ENCODE peak calls at places on chromosomes 6 and 20, in five cellular contexts. Y is brain microvascular endothelial cell, D is mesothelial cell of epicardium, P is astrocyte of the spinal cord, T is esophagus muscularis mucosa. Z is an unnamed sample.
A peak's percentile ranks its signal among the peaks of the same experiment; 100 is the strongest.

GRCh38 chr6:118372413-118372812 is 175.7 kb upstream of the PLN start:
- DNase-seq in P (peak; percentile 25), Y (peak; percentile 62), T (no peak), D (no peak), Z (no peak)

GRCh38 chr6:81242634-81243033 is 509.8 kb downstream of the TENT5A start:
- DNase-seq in D (no peak), P (peak; percentile 45), T (no peak), Y (no peak), Z (no peak)

GRCh38 chr6:91476000-91476399 is 889.1 kb upstream of the MAP3K7 start:
- DNase-seq in D (no peak), P (peak; percentile 69), Y (peak; percentile 75), T (no peak), Z (no peak)

GRCh38 chr6:84003140-84003539 is 30.4 kb upstream of the MRAP2 start:
- DNase-seq in D (no peak), Y (no peak), T (no peak), P (no peak), Z (no peak)

GRCh38 chr20:49356676-49357075 is 78.8 kb upstream of the ZNFX1 start:
- DNase-seq in Y (no peak), D (no peak), T (no peak), P (no peak), Z (no peak)

GRCh38 chr20:9359561-9360308 is 154.7 kb upstream of the LAMP5 start:
- DNase-seq in D (no peak), Y (peak; percentile 64), P (peak; percentile 79), T (no peak), Z (no peak)

GRCh38 chr6:38194282-38194572 is 374.7 kb downstream of the ZFAND3 start:
- DNase-seq in Y (no peak), P (no peak), T (no peak), D (no peak), Z (no peak)

GRCh38 chr20:58832442-58832841 is 18.3 kb downstream of the GNAS-AS1 start:
- DNase-seq in P (no peak), D (no peak), Y (no peak), T (no peak), Z (no peak)

GRCh38 chr20:11267131-11267761 is 593.4 kb upstream of the JAG1 start:
- DNase-seq in Y (peak; percentile 95), D (no peak), P (peak; percentile 97), T (no peak), Z (no peak)

GRCh38 chr20:47377122-47377722 is 20.7 kb upstream of the ZMYND8 start:
- DNase-seq in D (no peak), Y (no peak), T (no peak), P (no peak), Z (no peak)

GRCh38 chr20:51562334-51563140 is 20.0 kb upstream of the NFATC2 start:
- DNase-seq in D (peak; percentile 63), Y (peak; percentile 93), T (peak; percentile 95), P (peak; percentile 97), Z (no peak)

GRCh38 chr6:163285689-163286088 is 128.8 kb upstream of the QKI start:
- DNase-seq in P (no peak), T (no peak), Y (no peak), D (no peak), Z (no peak)

GRCh38 chr6:150252714-150253444 is 110.0 kb downstream of the PPP1R14C start:
- DNase-seq in Y (no peak), P (no peak), T (no peak), D (no peak), Z (no peak)

DNA sequence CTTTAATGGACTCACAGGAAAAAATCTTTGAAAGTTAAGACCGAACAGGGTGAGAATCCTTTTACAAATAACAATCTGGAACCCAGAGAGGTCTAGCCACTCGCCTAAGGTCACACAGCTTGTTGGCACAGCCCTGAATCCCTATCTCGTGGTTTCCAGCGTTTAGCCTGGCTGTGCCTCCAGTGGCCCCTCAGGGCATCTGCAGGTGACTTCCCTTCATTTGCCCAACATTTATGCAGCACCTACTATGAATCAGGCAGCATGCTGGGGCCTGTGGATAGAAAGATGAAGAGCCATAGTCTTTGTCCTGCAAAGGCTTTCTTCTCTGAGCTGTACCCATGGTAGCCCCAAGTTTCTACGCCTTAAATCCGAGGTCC is 2.6 kb upstream of the NR2E1 start:
- DNase-seq in Y (no peak), T (peak; percentile 42), P (no peak), D (no peak), Z (no peak)
- TF ChIP-seq CTCF in Y (peak; percentile 18), T (no peak), P (peak; percentile 11), D (no peak), Z (no peak)

DNA sequence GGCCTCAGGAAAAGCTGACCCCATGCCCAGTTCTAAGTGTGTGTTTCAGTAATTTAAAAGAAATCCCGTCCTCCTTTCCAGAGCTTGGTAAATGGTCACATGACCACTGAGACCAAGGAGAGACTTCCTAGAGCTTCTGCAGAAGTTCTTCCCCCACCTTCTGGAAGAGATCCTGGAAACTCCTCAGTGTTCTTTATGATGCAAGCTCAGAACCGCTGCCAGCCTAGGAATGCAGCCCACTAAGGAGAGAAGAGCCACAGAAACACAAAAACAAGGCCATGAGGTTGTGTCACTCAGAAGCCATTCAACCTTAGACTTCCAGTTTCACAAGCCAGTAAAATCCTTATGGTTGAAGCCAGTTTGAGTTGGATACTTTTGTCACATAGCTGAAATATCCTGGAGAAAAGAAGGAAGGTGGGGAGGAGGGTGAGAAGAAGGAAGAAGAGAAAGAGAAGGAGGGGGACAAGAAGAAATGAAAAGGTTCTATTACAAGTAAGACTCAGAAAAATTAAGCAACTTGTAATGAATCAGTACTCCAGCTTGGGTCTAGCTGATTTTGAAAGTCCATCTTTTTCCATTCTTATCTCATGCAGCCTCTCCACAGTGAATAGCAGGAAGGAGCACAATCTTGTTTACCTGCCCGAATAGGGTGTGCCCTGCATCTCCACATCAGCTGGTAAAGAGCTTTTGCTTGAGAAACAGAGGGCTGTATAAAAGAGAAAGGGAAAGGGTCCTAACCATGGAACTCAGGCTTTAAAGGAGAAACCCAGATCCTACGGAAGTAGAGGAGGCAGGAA is 348.6 kb downstream of the TPBG start:
- DNase-seq in P (peak; percentile 18), D (no peak), T (no peak), Y (no peak), Z (no peak)
- TF ChIP-seq CTCF in P (no peak), D (no peak), T (no peak), Y (no peak), Z (no peak)

GRCh38 chr6:21526974-21527373 is 66.6 kb upstream of the SOX4 start:
- DNase-seq in D (no peak), T (no peak), Y (no peak), P (no peak), Z (no peak)

GRCh38 chr6:21527731-21528130 is 65.8 kb upstream of the SOX4 start:
- DNase-seq in T (no peak), P (no peak), Y (no peak), D (no peak), Z (no peak)

GRCh38 chr6:21523652-21524051 is 69.9 kb upstream of the SOX4 start:
- DNase-seq in Y (no peak), D (no peak), T (no peak), P (no peak), Z (no peak)

GRCh38 chr6:21522007-21522758 is 71.4 kb upstream of the SOX4 start:
- DNase-seq in P (no peak), Y (no peak), T (no peak), D (no peak), Z (no peak)

DNA sequence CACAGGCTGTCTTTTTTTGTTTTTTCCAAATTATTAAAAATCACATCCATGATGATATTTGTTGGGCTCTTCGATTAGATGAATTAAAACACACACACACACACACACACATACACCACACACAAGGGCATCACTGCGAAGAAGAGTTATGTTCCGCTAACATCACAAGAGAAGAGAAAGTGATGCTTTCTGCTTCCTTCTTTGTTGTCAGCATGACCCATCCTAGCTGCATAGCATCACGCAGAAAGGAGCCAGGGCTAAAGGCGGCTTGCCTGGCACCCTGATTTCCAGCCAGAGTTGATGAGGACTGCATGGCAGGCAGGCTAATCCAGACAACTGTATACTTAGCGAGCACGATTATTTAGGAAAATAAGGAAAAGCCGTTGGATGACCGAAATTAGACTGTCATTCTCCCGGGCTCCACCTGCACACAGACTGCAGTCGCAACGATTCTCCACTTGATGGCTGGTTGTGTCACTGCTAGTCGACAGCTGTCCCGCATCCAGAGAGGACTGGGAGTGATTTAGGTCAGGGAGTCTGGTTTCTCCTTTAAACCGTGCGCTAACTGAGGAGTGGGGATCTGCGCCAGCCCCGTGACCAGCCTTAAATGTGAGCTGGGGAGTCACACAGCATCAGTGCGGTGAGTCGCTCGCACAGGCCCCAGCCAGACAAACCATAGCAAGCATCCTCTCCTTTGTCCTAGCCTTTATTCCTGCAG is 70.6 kb upstream of the SOX4 start:
- DNase-seq in D (no peak), Y (no peak), P (no peak), T (no peak), Z (no peak)
- TF ChIP-seq CTCF in D (no peak), Y (peak; percentile 31), P (peak; percentile 26), T (no peak), Z (no peak)

DNA sequence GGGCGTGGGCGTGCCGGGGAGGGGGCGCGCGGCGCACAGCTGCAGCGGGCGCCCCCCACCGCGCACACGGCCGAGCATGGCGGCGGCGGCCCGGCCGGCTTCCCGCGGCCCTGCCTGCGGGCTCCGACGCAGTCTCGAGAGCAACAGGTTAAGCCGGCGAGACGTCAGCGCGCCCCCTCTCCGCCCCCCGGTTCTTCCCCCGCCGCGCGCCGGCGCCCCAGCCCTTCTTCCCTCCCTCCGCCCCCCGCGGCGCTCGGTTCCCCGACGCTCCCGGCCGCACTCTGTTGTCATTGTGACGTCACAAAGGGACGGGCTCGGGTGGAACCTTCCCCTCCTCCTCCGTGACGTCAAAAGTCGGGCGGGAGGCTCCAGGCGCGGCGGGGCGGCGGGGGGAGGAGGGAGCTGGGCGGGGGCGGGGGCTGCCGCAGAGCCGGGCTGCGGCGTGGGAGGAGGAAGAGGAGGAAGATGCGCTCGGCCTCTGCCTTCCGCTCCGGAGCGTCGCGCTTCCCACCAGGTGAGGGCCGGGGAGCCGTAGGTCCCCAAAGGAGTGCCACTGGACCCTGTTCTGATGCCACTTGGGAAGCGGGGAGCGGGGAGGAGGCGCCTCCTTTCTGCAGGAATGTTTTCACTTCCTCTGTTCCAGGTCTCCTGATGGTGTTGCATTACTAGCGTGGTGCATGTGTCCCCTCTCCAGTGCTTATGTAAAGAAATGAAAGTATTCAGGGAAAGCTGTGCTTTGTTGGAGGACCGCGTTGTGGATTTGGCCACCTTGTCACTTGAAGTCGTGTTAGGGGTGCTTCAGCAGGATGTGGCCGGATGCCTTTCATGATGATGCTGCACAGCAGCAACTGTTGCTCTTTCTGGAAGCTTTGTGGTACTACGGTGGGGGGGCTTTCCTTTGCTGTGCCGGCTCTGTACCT is 2.8 kb downstream of the JARID2 start:
- DNase-seq in D (peak; percentile 93), P (peak; percentile 97), T (peak; percentile 99), Y (peak; percentile 92), Z (peak; percentile 94)
- TF ChIP-seq CTCF in D (no peak), P (peak; percentile 32), T (peak; percentile 35), Y (peak; percentile 47), Z (peak; percentile 1)

GRCh38 chr6:30844118-30844535 is 40.2 kb upstream of the DDR1 start:
- DNase-seq in Y (peak; percentile 24), P (no peak), T (no peak), D (no peak), Z (no peak)
- TF ChIP-seq CTCF in Y (peak; percentile 14), P (no peak), T (no peak), D (no peak), Z (no peak)

Z was measured in natural killer cell.